ENCODE peak calls at places on chromosomes 7 and 10, in eight cellular contexts. D is iPS-NIHi11; O is HFF-Myc; A is stimulated activated naive CD4-positive, alpha-beta T cell; Q is stimulated activated CD4-positive, alpha-beta T cell treated with anti-CD3 and anti-CD28 coated beads, Interleukin-1b, Interleukin-23, amount 100 ng/mL, for 24 hours; S is cardiac fibroblast; E is NCI-H1092 treated with DMSO at 0.1 percent for 48 hours; L is A549. B is an unnamed sample.

GRCh38 chr7:105760549-105761447 is 115.6 kb downstream of the ATXN7L1 start:
- DNase-seq in Q (no peak), L (no peak), D (no peak), E (no peak), A (peak), S (peak), O (no peak), B (no peak)

GRCh38 chr10:96724621-96725020 is 4.3 kb upstream of the PIK3AP1 start:
- DNase-seq in Q (no peak), D (no peak), A (no peak), E (no peak), L (no peak), O (no peak), S (no peak), B (no peak)

GRCh38 chr7:135377171-135377570 is 132.7 kb downstream of the CNOT4 start:
- DNase-seq in O (no peak), D (no peak), A (no peak), S (no peak), L (no peak), E (no peak), Q (no peak), B (no peak)

GRCh38 chr7:41065663-41066062 is 637.2 kb downstream of the INHBA start:
- DNase-seq in D (no peak), E (no peak), S (no peak), Q (no peak), L (no peak), A (no peak), O (no peak), B (no peak)

GRCh38 chr10:60230892-60231291 is 158.8 kb downstream of the ANK3 start:
- DNase-seq in E (no peak), O (no peak), S (peak), A (no peak), Q (no peak), D (no peak), L (no peak), B (no peak)

GRCh38 chr10:43043773-43044394 is 33.0 kb upstream of the RET start:
- DNase-seq in S (no peak), A (no peak), Q (no peak), L (no peak), E (no peak), O (no peak), D (peak), B (no peak)

GRCh38 chr7:132377043-132377442 is 199.2 kb downstream of the PLXNA4 start:
- DNase-seq in Q (no peak), A (no peak), L (no peak), O (no peak), D (no peak), E (no peak), S (peak), B (peak)

GRCh38 chr7:101923276-101923985 is 106.0 kb downstream of the CUX1 start:
- DNase-seq in D (no peak), Q (no peak), S (peak), O (no peak), L (no peak), A (no peak), E (no peak), B (no peak)

GRCh38 chr7:19030280-19030679 is 87.2 kb downstream of the TWIST1 start:
- DNase-seq in D (no peak), Q (no peak), E (no peak), A (no peak), L (no peak), S (no peak), O (no peak), B (no peak)

GRCh38 chr7:70764004-70764691 is 367.8 kb upstream of the GALNT17 start:
- DNase-seq in S (no peak), A (no peak), L (no peak), D (no peak), E (no peak), Q (no peak), O (no peak), B (no peak)

GRCh38 chr10:112716924-112717348 is 233.1 kb upstream of the TCF7L2 start:
- DNase-seq in S (peak), Q (no peak), A (no peak), D (no peak), O (no peak), E (no peak), L (peak), B (peak)

GRCh38 chr10:92574545-92575377 is 868 bp upstream of the IDE start:
- DNase-seq in D (peak), Q (no peak), S (peak), L (peak), A (peak), E (no peak), O (no peak), B (peak)

GRCh38 chr7:151759591-151760042 is 117.3 kb downstream of the PRKAG2 start:
- DNase-seq in E (peak), A (no peak), S (peak), L (peak), O (peak), D (peak), Q (peak), B (peak)

GRCh38 chr7:13880789-13881188 is 108.7 kb downstream of the ETV1 start:
- DNase-seq in L (no peak), S (peak), D (no peak), O (no peak), A (no peak), E (no peak), Q (no peak), B (no peak)

GRCh38 chr7:84729284-84729683 is 457.6 kb downstream of the SEMA3D start:
- DNase-seq in Q (no peak), D (no peak), E (no peak), O (no peak), L (no peak), A (no peak), S (peak), B (no peak)

GRCh38 chr10:131609176-131609575 is 291.6 kb upstream of the PPP2R2D start:
- DNase-seq in A (no peak), S (no peak), D (no peak), L (no peak), Q (no peak), E (no peak), O (no peak), B (no peak)

GRCh38 chr10:110081914-110082313 is 74.1 kb downstream of the ADD3 start:
- DNase-seq in S (peak), A (no peak), Q (no peak), D (no peak), O (no peak), L (peak), E (peak), B (no peak)

GRCh38 chr10:103736763-103737162 is 118.6 kb downstream of the SH3PXD2A start:
- DNase-seq in Q (no peak), D (peak), S (no peak), L (peak), E (peak), O (no peak), A (no peak), B (no peak)

GRCh38 chr10:3265081-3265480 is 92.5 kb upstream of the PITRM1 start:
- DNase-seq in O (no peak), Q (no peak), A (no peak), E (no peak), S (no peak), D (no peak), L (no peak), B (no peak)

B was measured in HuH-7.